ENCODE peak calls at places on chromosomes 6 and 20, in nine cellular contexts. B is cardiac fibroblast, J is psoas muscle, A is lower leg skin, F is MCF 10A, T is tibial nerve, K is HL-60, S is cardiac muscle cell, G is brain microvascular endothelial cell. D is an unnamed sample.

GRCh38 chr20:63216041-63216848 is at the start of gene YTHDF1:
- DNase-seq in A (peak), S (peak), F (peak), B (peak), K (peak), J (peak), G (peak), T (peak), D (peak)

GRCh38 chr6:129141499-129141898 is 258.6 kb downstream of the LAMA2 start:
- DNase-seq in S (no peak), B (peak), F (no peak), K (no peak), G (no peak), A (no peak), J (peak), T (no peak), D (peak)

GRCh38 chr6:118509009-118509617 is 39.0 kb upstream of the PLN start:
- DNase-seq in J (no peak), G (peak), T (no peak), S (peak), K (no peak), B (peak), F (peak), A (no peak), D (peak)

GRCh38 chr20:62241501-62241900 is 3.2 kb downstream of the OSBPL2 start:
- DNase-seq in J (no peak), A (no peak), F (peak), G (no peak), B (no peak), K (no peak), T (no peak), S (no peak), D (no peak)

GRCh38 chr6:151005896-151006632 is 140.6 kb downstream of the MTHFD1L start:
- DNase-seq in F (no peak), K (no peak), A (no peak), G (no peak), T (no peak), B (peak), J (no peak), S (no peak), D (no peak)

GRCh38 chr6:16711551-16712249 is 49.6 kb downstream of the ATXN1 start:
- DNase-seq in K (no peak), J (no peak), F (peak), T (no peak), B (no peak), A (peak), G (no peak), S (no peak), D (no peak)

GRCh38 chr20:50478162-50479036 is 31.8 kb upstream of the PTPN1 start:
- DNase-seq in K (no peak), F (peak), S (peak), A (peak), B (peak), G (peak), T (no peak), J (peak), D (peak)

GRCh38 chr20:18731940-18732339 is 81.6 kb upstream of the SCP2D1 start:
- DNase-seq in B (no peak), A (no peak), K (no peak), F (no peak), T (no peak), G (no peak), S (no peak), J (no peak), D (no peak)

GRCh38 chr6:84284428-84285033 is 57.1 kb upstream of the CEP162 start:
- DNase-seq in G (peak), A (no peak), K (no peak), B (peak), T (no peak), S (peak), J (no peak), F (peak), D (peak)

GRCh38 chr20:38143646-38144554 is 21.2 kb downstream of the TGM2 start:
- DNase-seq in S (peak), T (no peak), B (peak), G (peak), A (no peak), K (peak), J (peak), F (peak), D (peak)

GRCh38 chr6:44464051-44464450 is 76.5 kb downstream of the CDC5L start:
- DNase-seq in J (no peak), A (peak), K (no peak), B (no peak), G (no peak), T (no peak), S (no peak), F (no peak), D (no peak)

GRCh38 chr6:149862901-149863595 is 1.1 kb downstream of the LRP11 start:
- DNase-seq in A (peak), G (no peak), K (peak), B (peak), S (peak), F (peak), T (peak), J (peak), D (peak)

GRCh38 chr20:63598479-63599395 is 24.7 kb upstream of the HELZ2 start:
- DNase-seq in F (no peak), G (no peak), A (no peak), T (no peak), S (no peak), B (no peak), J (no peak), K (no peak), D (no peak)

GRCh38 chr20:10476319-10476724 is 41.2 kb downstream of the SLX4IP start:
- DNase-seq in B (no peak), S (no peak), F (no peak), T (no peak), A (no peak), K (peak), G (no peak), J (no peak), D (peak)

GRCh38 chr6:143589162-143589561 is 77.6 kb upstream of the FUCA2 start:
- DNase-seq in S (no peak), F (no peak), A (no peak), K (no peak), J (no peak), T (no peak), G (no peak), B (no peak), D (no peak)

GRCh38 chr6:143591441-143591840 is 79.9 kb upstream of the FUCA2 start:
- DNase-seq in B (no peak), F (no peak), T (no peak), A (no peak), G (no peak), J (no peak), S (no peak), K (no peak), D (no peak)

GRCh38 chr6:143595256-143596036 is 82.3 kb upstream of the PHACTR2 start:
- DNase-seq in J (no peak), S (no peak), B (no peak), K (no peak), T (no peak), G (no peak), A (no peak), F (no peak), D (no peak)

GRCh38 chr6:143594647-143595046 is 83.1 kb upstream of the PHACTR2 start:
- DNase-seq in B (no peak), S (no peak), G (peak), A (no peak), T (no peak), K (no peak), J (no peak), F (peak), D (peak)

DNA sequence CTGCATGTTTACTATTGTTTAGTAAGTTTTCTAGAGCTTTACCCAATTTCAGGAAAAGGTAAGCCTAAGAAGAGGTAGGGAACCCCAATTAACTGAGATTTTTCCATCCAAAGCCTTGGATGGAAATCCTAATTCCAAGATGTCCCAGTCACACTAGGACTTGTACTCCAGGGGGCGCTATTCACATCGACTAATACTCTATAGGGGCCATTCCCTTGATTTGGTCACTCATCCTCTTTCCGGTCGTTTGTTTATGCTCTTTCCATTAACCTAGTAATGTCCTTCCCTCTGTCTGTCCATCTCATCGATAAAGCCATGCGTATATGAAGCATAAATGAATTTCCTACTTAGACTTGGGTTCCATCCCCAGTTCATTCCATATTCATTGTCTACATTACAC is 80.8 kb upstream of the FUCA2 start:
- DNase-seq in G (no peak), S (no peak), K (no peak), A (no peak), T (no peak), B (no peak), J (no peak), F (peak), D (no peak)
- TF ChIP-seq CTCF in G (peak), S (peak), K (no peak), A (no peak), T (no peak), B (peak), J (peak), F (peak), D (peak)

DNA sequence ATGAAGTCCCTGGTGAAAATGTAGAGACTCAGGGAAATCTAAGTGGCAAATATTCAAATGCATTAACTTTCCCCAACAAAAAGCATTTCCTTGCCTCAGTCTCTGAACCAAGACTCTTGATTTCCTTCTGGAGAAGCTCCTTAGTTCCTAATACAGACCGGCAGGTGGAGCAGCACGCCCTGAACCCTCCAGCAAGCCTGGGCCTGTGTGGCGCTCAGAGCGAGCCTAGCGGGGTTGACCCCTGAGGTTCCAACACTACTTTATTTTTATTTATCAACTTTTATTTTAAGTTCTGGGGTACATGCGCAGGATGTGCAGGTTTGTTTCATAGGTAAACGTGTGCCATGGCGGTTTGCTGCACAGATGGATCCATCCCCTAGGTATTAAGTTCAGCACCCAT is 50.8 kb downstream of the PACRG start:
- DNase-seq in T (no peak), J (no peak), K (no peak), F (no peak), S (no peak), B (no peak), G (no peak), A (no peak), D (no peak)
- TF ChIP-seq CTCF in T (no peak), J (no peak), K (no peak), F (no peak), S (no peak), B (no peak), G (no peak), A (no peak), D (no peak)

GRCh38 chr6:134317471-134318131 is at the start of gene SGK1:
- DNase-seq in T (no peak), K (no peak), G (peak), J (peak), B (peak), A (no peak), F (peak), S (peak), D (peak)
- TF ChIP-seq CTCF in T (peak), K (no peak), G (peak), J (no peak), B (no peak), A (no peak), F (no peak), S (peak), D (no peak)

GRCh38 chr6:127100510-127101140 is 17.8 kb upstream of the RSPO3 start:
- DNase-seq in S (no peak), A (no peak), T (no peak), J (no peak), B (peak), K (peak), F (no peak), G (no peak), D (peak)
- TF ChIP-seq CTCF in S (peak), A (no peak), T (no peak), J (no peak), B (peak), K (no peak), F (peak), G (peak), D (peak)

DNA sequence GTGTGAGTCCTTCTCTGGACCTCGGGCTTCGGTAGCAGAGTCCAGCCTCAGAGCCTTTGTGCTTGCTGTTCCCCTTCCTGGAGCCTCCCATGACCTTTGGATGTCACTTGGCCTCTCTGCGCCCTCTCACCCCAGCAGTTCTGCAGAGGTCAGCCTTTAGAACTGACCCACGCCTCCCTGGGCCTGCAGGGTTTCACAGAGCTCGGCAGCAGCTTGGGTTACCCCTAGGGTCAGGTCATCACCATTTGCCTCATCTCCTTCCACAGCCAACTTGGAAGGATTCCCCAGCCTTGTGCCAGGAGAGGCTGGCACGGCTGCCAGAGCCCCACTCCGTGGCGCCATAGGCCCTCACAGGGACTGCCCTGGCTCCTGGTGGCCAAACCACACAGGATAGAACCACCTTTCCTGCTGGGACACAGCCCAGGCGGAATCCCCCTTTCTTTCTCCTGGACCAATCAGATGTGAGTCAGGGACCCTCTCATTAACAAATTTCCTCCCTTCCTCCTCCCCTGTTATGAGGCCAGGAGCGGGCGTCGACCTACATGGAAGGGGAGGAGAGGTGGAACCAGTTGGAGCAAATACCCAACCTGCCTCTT is 13.9 kb upstream of the SIRPA start:
- DNase-seq in S (no peak), K (no peak), T (no peak), J (no peak), A (no peak), G (no peak), F (peak), B (no peak), D (no peak)
- TF ChIP-seq CTCF in S (no peak), K (no peak), T (no peak), J (peak), A (no peak), G (no peak), F (no peak), B (no peak), D (no peak)

GRCh38 chr6:29864037-29864795 is 36.6 kb downstream of the HLA-G start:
- DNase-seq in A (no peak), B (peak), K (no peak), F (no peak), J (no peak), T (no peak), S (no peak), G (no peak), D (peak)
- TF ChIP-seq CTCF in A (no peak), B (no peak), K (no peak), F (no peak), J (no peak), T (no peak), S (no peak), G (no peak), D (no peak)

GRCh38 chr6:22349051-22349450 is 52.2 kb upstream of the PRL start:
- DNase-seq in T (no peak), J (no peak), G (no peak), F (no peak), A (no peak), K (no peak), B (no peak), S (no peak), D (no peak)

GRCh38 chr6:22349528-22349927 is 52.7 kb upstream of the PRL start:
- DNase-seq in K (no peak), F (no peak), T (no peak), A (no peak), G (no peak), B (no peak), J (no peak), S (no peak), D (no peak)

DNA sequence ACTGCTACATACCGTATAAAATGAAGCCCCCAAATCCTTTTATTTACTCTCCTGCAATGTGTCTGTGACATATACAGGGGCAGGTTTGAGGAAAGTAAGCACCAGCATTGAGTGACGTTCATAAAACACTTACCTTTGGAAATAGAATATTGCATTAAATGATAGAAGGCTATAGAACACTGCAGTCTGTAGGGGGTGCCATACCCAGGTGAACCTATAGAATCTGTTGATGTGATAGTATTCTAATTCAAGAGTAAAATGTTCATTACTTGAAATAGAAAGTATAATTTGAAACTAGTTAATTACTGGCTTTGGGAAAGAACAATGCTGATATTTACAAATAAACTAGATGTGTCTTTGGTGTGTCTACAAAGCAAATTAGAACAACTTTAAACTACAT is 47.0 kb upstream of the PRL start:
- DNase-seq in J (no peak), T (no peak), F (peak), K (no peak), S (no peak), G (no peak), B (no peak), A (no peak), D (no peak)
- TF ChIP-seq CTCF in J (no peak), T (no peak), F (no peak), K (no peak), S (no peak), G (peak), B (peak), A (no peak), D (no peak)

GRCh38 chr6:108531332-108531731 is 29.4 kb upstream of the FOXO3 start:
- DNase-seq in T (no peak), S (no peak), J (no peak), K (no peak), F (no peak), G (no peak), A (no peak), B (no peak), D (no peak)
- TF ChIP-seq CTCF in T (no peak), S (no peak), J (no peak), K (no peak), F (no peak), G (no peak), A (no peak), B (no peak), D (no peak)

GRCh38 chr6:89612121-89612520 is 26.4 kb downstream of the LYRM2 start:
- DNase-seq in B (no peak), K (no peak), F (no peak), T (no peak), J (no peak), A (no peak), S (no peak), G (no peak), D (no peak)
- TF ChIP-seq CTCF in B (no peak), K (no peak), F (no peak), T (no peak), J (no peak), A (no peak), S (no peak), G (no peak), D (no peak)

D was measured in fibroblast of the aortic adventitia.